ENCODE peak calls at places on chromosomes 5 and 9, in five cellular contexts. N is left ventricle myocardium inferior, O is heart left ventricle, J is HFF-Myc, I is cardiac fibroblast. B is an unnamed sample.
A peak's percentile ranks its signal among the peaks of the same experiment; 100 is the strongest.

GRCh38 chr9:93010056-93010455 is 48.4 kb upstream of the SUSD3 start:
- DNase-seq in N (no peak), O (no peak), J (no peak), I (no peak), B (no peak)

GRCh38 chr5:143644751-143645150 is 167.2 kb upstream of the HMHB1 start:
- DNase-seq in N (no peak), O (no peak), J (no peak), I (no peak), B (no peak)

GRCh38 chr9:110742741-110743371 is 74.3 kb downstream of the MUSK start:
- DNase-seq in N (no peak), O (no peak), J (no peak), I (peak; percentile 93), B (no peak)

GRCh38 chr9:113454914-113455761 is 8.4 kb upstream of the RGS3 start:
- DNase-seq in N (peak; percentile 48), O (peak; percentile 67), J (peak; percentile 36), I (peak; percentile 94), B (no peak)

GRCh38 chr5:68420476-68421344 is 205.2 kb downstream of the PIK3R1 start:
- DNase-seq in N (peak; percentile 66), O (peak; percentile 56), J (no peak), I (no peak), B (no peak)

GRCh38 chr5:172733179-172733973 is 37.6 kb downstream of the DUSP1 start:
- DNase-seq in N (peak; percentile 84), O (peak; percentile 88), J (peak; percentile 96), I (peak; percentile 99), B (no peak)

GRCh38 chr5:79954620-79955019 is 36.4 kb downstream of the MTX3 start:
- DNase-seq in N (no peak), O (no peak), J (no peak), I (peak; percentile 5), B (no peak)

GRCh38 chr9:97889941-97890557 is 32.3 kb downstream of the TRMO start:
- DNase-seq in N (no peak), O (no peak), J (no peak), I (peak; percentile 16), B (peak; percentile 62)

GRCh38 chr5:1973391-1974013 is 90.8 kb upstream of the IRX4 start:
- DNase-seq in N (no peak), O (no peak), J (no peak), I (no peak), B (no peak)

GRCh38 chr9:106862946-106863740 is at the start of gene ZNF462:
- DNase-seq in N (peak; percentile 35), O (peak; percentile 61), J (no peak), I (peak; percentile 78), B (peak; percentile 53)

GRCh38 chr5:62720036-62720441 is 141.4 kb downstream of the LRRC70 start:
- DNase-seq in N (no peak), O (no peak), J (peak; percentile 12), I (peak; percentile 13), B (peak; percentile 61)

GRCh38 chr5:150081541-150082283 is 4.6 kb downstream of the CSF1R start:
- DNase-seq in N (peak; percentile 63), O (peak; percentile 67), J (peak; percentile 24), I (peak; percentile 67), B (no peak)

GRCh38 chr9:95497772-95498171 is 19.0 kb downstream of the PTCH1 start:
- DNase-seq in N (no peak), O (no peak), J (no peak), I (peak; percentile 72), B (no peak)

GRCh38 chr9:114677418-114677817 is 4.6 kb downstream of the TEX48 start:
- DNase-seq in N (no peak), O (no peak), J (peak; percentile 99), I (peak; percentile 98), B (no peak)

GRCh38 chr5:111234125-111234524 is 9.9 kb downstream of the CAMK4 start:
- DNase-seq in N (no peak), O (no peak), J (no peak), I (no peak), B (no peak)

GRCh38 chr5:73727470-73727869 is 101.5 kb downstream of the ARHGEF28 start:
- DNase-seq in N (no peak), O (no peak), J (no peak), I (no peak), B (no peak)

GRCh38 chr5:1171340-1171941 is 30.0 kb upstream of the SLC6A19 start:
- DNase-seq in N (no peak), O (no peak), J (no peak), I (peak; percentile 47), B (no peak)

GRCh38 chr9:90960941-90961340 is 159.3 kb downstream of the SYK start:
- DNase-seq in N (no peak), O (no peak), J (no peak), I (peak; percentile 25), B (no peak)

GRCh38 chr9:114929166-114929565 is 1.2 kb downstream of the TNFSF8 start:
- DNase-seq in N (no peak), O (no peak), J (no peak), I (no peak), B (no peak)

GRCh38 chr9:109182940-109183798 is 16.1 kb upstream of the FRRS1L start:
- DNase-seq in N (no peak), O (no peak), J (no peak), I (peak; percentile 33), B (peak; percentile 66)

GRCh38 chr5:141605523-141606277 is 13.1 kb downstream of the DIAPH1 start:
- DNase-seq in N (peak; percentile 26), O (peak; percentile 64), J (no peak), I (peak; percentile 80), B (no peak)

GRCh38 chr9:122463828-122464632 is 13.7 kb downstream of the OR1J1 start:
- DNase-seq in N (no peak), O (no peak), J (no peak), I (no peak), B (peak; percentile 31)

GRCh38 chr5:152425083-152425482 is 20.0 kb upstream of the NMUR2 start:
- DNase-seq in N (no peak), O (no peak), J (no peak), I (no peak), B (no peak)

DNA sequence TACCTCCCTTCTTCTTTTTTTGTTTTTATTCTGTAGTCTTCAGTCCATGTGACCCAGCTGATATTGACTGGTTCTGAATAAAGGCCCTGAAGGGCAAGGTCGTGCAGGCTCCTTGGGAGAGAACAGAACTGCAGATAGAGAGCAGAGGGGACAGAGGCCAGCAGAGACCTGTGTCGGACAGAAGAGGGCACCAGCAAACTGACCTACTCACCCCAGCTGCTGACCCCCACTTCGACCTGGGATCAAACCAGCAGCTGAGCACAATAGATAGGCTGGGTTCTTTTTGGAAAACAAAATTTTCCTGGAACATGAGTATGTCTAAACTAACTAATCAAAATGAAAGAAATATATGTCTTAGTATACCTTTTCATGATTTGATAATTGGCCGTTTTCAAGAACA is 695.1 kb downstream of the NR2F1-AS1 start:
- DNase-seq in N (no peak), O (no peak), J (no peak), I (no peak), B (peak; percentile 48)
- TF ChIP-seq CTCF in N (no peak), O (no peak), J (no peak), I (peak; percentile 12), B (no peak)

GRCh38 chr5:66197764-66198405 is 53.8 kb downstream of the SREK1 start:
- DNase-seq in N (no peak), O (no peak), J (no peak), I (no peak), B (no peak)

GRCh38 chr5:66198837-66199236 is 54.7 kb downstream of the SREK1 start:
- DNase-seq in N (no peak), O (no peak), J (no peak), I (no peak), B (peak; percentile 36)

DNA sequence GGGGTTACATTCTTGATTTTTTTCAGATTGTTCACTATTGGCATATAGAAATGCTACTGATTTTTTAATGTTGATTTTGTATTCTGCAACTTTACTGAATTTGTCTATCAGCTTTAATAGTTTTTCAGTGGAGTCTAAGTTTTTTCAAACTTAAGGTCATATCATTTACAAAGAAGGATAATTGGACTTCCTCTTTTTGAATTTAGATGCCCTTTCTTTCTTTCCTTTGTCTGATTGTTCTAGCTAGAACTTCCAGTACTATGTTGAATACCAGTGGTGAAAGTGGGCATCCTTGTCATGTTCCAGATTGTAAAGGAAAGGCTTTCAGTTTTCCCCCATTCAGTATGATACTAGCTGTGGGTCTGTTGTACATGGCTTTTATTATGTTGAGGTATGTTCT is 49.3 kb downstream of the SREK1 start:
- DNase-seq in N (no peak), O (no peak), J (no peak), I (no peak), B (no peak)
- TF ChIP-seq CTCF in N (no peak), O (no peak), J (no peak), I (no peak), B (no peak)

DNA sequence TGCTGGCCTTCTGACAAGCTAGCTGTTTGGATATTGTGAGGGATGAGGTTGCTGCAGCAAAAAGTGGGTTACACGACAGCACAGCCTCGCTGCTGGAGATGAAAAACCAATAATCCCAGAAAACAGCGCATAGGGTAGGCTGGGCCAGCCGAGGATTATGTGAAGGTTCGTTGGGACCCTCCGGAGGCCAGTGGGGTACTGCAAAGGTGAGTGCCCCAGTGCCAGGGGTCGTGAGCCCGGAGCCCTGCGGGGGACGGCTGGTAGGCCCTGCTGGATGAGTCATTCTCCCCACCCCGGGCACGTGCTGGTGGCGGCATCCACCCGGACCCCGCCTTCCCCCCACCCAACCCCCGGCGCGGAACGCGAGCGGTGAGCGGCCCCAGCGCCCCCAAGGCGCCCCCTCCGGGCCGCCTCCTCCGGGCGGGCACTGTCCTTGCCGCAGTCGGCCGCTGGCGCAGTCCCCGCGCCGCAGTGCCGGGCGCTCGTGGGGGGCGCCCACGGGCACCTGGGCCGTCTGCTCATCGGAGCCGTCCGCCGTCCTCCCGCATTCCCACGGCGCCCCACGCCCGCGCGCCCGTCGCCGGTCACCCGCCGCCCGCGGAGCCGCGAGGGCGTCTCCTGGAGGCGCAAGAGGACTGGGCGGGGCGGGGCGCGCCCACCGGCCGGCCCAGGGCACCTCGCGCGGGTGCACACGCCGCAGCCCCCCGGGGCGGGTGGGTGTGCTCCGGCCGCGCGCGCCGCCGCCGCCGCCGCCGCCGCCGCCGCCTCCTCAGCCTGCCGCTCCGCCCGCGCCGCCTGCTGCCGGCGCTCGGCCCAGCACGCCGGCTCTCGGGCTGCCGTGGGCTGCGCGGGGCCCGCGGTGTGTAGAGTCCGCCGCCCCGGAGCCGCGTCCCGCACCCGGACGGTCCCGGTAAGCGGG is at the start of gene PHF24:
- DNase-seq in N (no peak), O (no peak), J (no peak), I (peak; percentile 16), B (peak; percentile 50)
- TF ChIP-seq CTCF in N (peak; percentile 19), O (no peak), J (no peak), I (no peak), B (no peak)

DNA sequence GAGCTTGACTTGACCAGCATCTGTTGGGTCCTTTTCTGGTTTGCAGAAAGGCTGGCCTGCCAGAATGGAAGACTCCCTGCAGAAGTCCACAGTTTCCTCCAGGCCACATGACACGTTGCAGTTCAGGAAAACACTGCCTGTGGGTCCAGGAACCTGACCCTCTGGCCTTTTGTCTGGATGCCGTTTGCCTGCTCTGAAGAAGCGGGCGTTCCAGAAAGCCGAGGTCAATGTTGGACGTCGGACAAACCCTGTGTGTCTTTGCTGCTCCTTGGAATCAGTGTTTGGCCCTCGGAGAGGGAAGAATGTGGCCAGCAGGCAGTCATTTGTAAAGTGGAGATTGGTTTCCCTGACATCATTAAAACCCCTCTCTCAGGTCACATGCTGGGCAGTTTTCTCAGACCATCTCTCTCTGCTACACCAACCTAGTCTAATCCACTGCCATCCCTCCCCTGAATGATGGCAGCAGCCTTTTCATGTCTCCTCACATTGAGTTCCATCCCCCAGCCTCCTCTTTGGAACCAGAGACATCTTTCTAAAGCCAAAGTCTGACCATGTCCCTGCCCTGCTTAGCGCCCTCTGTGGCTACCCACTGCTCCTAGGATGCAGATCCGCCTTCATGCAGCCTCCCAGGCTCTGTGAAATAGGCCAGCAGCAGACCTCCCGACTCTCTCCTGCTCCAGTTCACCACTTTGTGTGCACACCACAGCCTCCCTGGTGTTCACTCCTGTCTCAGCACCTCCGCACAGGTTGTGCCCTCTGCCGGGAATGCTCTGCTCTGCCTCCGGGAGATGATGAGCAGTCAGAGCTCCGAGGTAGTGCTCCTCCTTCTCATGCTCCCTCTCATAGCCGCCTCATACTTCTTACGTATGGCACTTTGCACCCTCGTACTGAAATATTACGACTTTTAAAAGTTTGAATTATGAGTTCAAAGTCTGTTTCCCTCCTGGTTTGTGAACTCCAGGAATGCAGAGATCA is 75.6 kb downstream of the RALGPS1 start:
- DNase-seq in N (peak; percentile 72), O (peak; percentile 79), J (no peak), I (peak; percentile 64), B (no peak)
- TF ChIP-seq CTCF in N (no peak), O (no peak), J (no peak), I (no peak), B (no peak)